ENCODE peak calls at places on chromosomes 12 and 14, in eight cellular contexts. B is H7; F is effector memory CD4-positive, alpha-beta T cell; D is dorsolateral prefrontal cortex; L is CD8-positive, alpha-beta T cell; Z is brain microvascular endothelial cell; U is esophagus squamous epithelium; S is endothelial cell of umbilical vein. H is an unnamed sample.
A peak's percentile ranks its signal among the peaks of the same experiment; 100 is the strongest.

GRCh38 chr14:100680439-100681051 is 46.1 kb upstream of the DLK1 start:
- DNase-seq in B (peak; percentile 73), F (no peak), D (no peak), L (no peak), Z (no peak), U (no peak), S (no peak), H (no peak)

GRCh38 chr14:67514650-67515385 is 18.3 kb upstream of the PLEKHH1 start:
- DNase-seq in B (peak; percentile 89), F (no peak), D (peak; percentile 37), L (no peak), Z (peak; percentile 7), U (no peak), S (peak; percentile 15), H (no peak)

GRCh38 chr12:7188557-7189397 is 709 bp upstream of the PEX5 start:
- DNase-seq in B (peak; percentile 75), F (peak; percentile 45), D (peak; percentile 84), L (peak; percentile 36), Z (peak; percentile 64), U (no peak), S (peak; percentile 95), H (peak; percentile 43)

GRCh38 chr12:52005903-52006703 is 643 bp upstream of the TAMALIN start:
- DNase-seq in B (peak; percentile 88), F (no peak), D (peak; percentile 86), L (no peak), Z (no peak), U (no peak), S (no peak), H (no peak)

GRCh38 chr14:59161571-59162175 is 26.8 kb upstream of the DAAM1 start:
- DNase-seq in B (peak; percentile 9), F (no peak), D (no peak), L (no peak), Z (peak; percentile 88), U (no peak), S (peak; percentile 37), H (peak; percentile 20)

GRCh38 chr12:9786726-9787339 is 26.1 kb upstream of the CD69 start:
- DNase-seq in B (no peak), F (no peak), D (no peak), L (no peak), Z (no peak), U (no peak), S (no peak), H (no peak)

GRCh38 chr12:1805441-1806081 is 14.8 kb upstream of the LRTM2 start:
- DNase-seq in B (peak; percentile 41), F (no peak), D (peak; percentile 24), L (no peak), Z (no peak), U (no peak), S (no peak), H (no peak)

GRCh38 chr12:27732281-27732680 is 21.6 kb downstream of the MRPS35 start:
- DNase-seq in B (peak; percentile 30), F (no peak), D (no peak), L (no peak), Z (no peak), U (no peak), S (no peak), H (peak; percentile 29)

GRCh38 chr14:105897725-105898113 is 371.3 kb downstream of the TMEM121 start:
- DNase-seq in B (no peak), F (no peak), D (no peak), L (no peak), Z (no peak), U (no peak), S (no peak), H (no peak)

GRCh38 chr14:105899657-105900397 is 373.4 kb downstream of the TMEM121 start:
- DNase-seq in B (no peak), F (no peak), D (no peak), L (no peak), Z (no peak), U (no peak), S (no peak), H (no peak)

GRCh38 chr14:105899071-105899641 is 372.8 kb downstream of the TMEM121 start:
- DNase-seq in B (no peak), F (no peak), D (no peak), L (no peak), Z (no peak), U (no peak), S (no peak), H (no peak)

GRCh38 chr14:105900398-105901160 is 374.2 kb downstream of the TMEM121 start:
- DNase-seq in B (no peak), F (no peak), D (no peak), L (no peak), Z (no peak), U (no peak), S (no peak), H (no peak)

DNA sequence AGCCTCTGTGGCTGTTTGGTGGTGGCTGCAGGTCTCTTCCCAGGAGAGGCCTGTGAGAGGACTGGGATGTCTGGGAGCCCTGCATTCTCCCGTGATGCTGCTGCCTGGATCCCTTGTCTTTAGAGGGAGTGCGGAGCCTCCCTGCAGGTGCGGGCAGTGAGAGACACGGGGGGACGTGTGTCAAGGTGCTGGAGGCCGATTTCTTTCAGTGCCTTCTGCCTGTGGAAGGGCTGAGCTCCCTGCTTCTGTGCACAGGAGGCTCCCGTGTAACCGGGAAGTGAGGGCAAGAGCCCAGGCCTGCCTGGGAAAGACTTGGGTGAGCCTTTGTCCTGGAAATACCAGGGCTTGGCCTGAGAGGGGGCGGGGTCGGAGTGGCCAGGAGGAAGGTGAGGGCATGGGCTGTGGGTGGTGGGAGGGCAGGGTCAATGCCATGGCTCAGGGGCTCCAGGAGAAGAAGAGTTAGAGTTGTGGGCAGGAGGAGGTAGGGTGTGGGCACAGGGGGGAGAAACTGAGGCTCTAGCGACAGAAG is 372.2 kb downstream of the TMEM121 start:
- DNase-seq in B (no peak), F (no peak), D (no peak), L (no peak), Z (no peak), U (no peak), S (no peak), H (no peak)
- H3K4me3 ChIP-seq in B (no peak overlapping the region), F (no peak overlapping the region), D (no peak overlapping the region), L (no peak overlapping the region), Z (no peak overlapping the region), U (no peak overlapping the region), S (no peak overlapping the region), H (no peak overlapping the region)

DNA sequence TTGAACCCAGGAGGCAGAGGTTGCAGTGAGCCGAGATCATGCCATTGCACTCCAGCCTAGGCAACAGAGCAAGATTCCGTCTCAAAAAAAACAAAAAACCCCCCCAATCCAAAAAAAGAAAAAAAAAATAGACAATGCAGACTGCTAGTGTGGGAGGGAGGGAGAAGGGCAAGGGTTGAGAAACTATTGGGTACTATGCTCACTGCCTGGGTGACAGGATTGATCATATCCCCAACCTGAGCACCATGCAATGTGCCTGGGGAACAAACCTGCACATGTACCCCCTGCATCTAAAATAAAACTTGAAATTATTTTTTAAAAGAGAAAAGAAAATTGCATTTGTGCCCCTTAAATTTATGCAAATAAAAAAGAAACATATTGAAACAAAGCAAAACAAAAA is 65.6 kb upstream of the PLEKHG3 start:
- DNase-seq in B (no peak), F (no peak), D (no peak), L (no peak), Z (no peak), U (no peak), S (no peak), H (no peak)
- H3K4me3 ChIP-seq in B (no peak overlapping the region), F (no peak overlapping the region), D (no peak overlapping the region), L (no peak overlapping the region), Z (no peak overlapping the region), U (no peak overlapping the region), S (no peak overlapping the region), H (no peak overlapping the region)

DNA sequence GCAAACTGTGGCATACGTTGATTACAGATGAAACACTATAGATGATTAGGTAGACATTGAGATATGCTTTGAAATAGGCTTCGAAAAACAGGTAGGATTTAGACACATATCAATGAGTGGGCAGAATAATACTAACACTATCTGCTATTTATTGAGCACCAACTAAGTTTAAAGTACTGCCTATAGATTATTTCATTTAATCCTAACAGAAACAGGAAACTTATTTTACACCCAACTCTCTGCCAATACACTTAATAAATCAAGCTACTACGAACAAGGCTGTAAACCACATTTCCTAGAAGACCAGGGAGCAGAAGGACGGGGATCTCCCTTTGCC is 363 bp upstream of the VRK1 start:
- DNase-seq in B (no peak), F (no peak), D (no peak), L (no peak), Z (no peak), U (no peak), S (no peak), H (no peak)
- H3K4me3 ChIP-seq in B (no peak overlapping the region), F (peak overlapping the region; percentile 74), D (peak overlapping the region; percentile 25), L (peak overlapping the region; percentile 73), Z (no peak overlapping the region), U (peak overlapping the region; percentile 76), S (no peak overlapping the region), H (peak overlapping the region; percentile 72)

DNA sequence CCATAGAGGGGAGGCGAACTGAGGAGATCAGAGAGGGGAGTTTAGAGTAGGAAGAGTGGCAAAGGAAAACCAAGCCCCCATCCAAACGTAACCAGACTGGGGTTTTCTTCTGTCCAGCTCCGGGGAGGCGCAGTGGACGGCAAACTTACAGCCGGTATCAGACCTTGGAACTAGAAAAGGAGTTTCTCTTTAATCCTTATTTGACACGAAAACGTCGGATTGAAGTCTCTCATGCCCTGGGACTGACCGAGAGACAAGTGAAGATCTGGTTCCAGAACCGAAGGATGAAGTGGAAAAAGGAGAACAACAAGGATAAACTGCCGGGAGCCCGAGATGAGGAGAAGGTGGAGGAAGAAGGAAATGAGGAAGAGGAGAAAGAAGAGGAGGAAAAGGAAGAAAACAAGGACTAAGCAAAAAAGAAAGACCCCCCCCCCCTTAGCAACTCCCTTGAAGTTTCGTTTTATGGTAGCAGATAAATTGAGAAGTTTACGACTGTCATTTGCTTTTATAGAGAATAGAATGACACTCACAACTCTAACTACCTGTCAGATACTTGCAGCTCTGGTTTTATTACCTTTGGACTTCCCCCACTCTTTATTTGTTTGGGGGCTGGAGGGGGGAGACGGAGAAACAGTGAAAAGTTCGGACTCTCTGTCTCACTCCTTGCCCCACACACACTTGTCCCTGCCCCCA is 2.3 kb downstream of the HOXC8 start:
- DNase-seq in B (no peak), F (no peak), D (no peak), L (no peak), Z (no peak), U (no peak), S (no peak), H (no peak)
- H3K4me3 ChIP-seq in B (no peak overlapping the region), F (no peak overlapping the region), D (no peak overlapping the region), L (no peak overlapping the region), Z (no peak overlapping the region), U (no peak overlapping the region), S (no peak overlapping the region), H (no peak overlapping the region)

DNA sequence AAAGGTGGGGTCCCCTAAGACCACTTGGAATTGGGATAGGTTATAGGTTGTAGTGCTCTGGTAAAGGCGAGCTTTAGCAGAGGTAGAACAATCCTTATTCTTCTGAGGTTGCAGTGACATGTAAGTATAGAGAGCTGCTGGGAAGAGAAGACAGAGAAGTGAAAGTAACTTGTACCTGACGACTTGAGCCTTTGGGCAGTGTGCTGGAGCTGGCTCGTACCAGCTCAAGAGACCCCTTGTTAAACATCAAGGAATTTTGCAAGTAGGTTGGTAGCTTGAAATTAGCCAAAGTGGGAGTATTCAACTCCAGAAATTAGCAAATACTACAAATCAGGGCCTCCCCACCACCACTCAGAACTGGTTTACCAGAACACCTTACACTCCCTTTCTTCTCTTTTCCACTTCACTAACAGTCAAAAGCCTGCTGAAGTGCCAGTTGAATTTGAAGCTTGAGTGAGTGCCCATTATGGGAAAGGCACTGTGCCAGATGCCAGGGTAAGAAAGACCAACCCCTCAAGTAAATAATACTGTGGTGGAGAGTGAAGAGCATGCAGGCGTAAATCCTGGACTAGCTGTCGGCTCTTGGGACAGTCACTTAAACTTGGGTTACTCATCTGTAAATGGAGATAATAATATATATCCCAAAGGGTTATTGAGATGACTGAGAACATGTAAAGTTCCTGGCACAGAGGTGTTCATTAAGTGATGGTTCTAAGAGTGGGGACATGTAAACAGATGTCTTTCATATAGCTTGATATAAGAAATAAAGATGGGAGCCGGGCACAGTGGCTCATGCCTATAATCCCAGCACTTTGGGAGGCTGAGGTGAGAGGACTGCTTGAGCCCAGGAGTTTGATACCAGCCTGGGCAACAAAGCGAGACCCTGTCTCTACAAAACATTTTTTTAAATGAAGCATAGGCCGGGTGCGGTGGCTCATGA is 27.1 kb upstream of the EID3 start:
- DNase-seq in B (no peak), F (no peak), D (no peak), L (no peak), Z (no peak), U (no peak), S (no peak), H (no peak)
- H3K4me3 ChIP-seq in B (no peak overlapping the region), F (no peak overlapping the region), D (no peak overlapping the region), L (no peak overlapping the region), Z (no peak overlapping the region), U (peak overlapping the region; percentile 8), S (no peak overlapping the region), H (peak overlapping the region; percentile 13)

H was measured in Jurkat, Clone E6-1.